ENCODE peak calls at places on chromosomes 5 and 9, in seven cellular contexts. I, Y, W, F, R, B and Z are unnamed samples. For H3K4me1, the result is how much of the 10 kb centered on the place peaks cover.

GRCh38 chr5:28831042-28831441 is 1792.7 kb upstream of the CDH9 start:
- DNase-seq in I (no peak), Y (no peak), W (no peak), F (no peak), R (no peak), B (no peak), Z (no peak)

GRCh38 chr9:23532282-23532681 is 293.8 kb downstream of the ELAVL2 start:
- DNase-seq in I (no peak), Y (no peak), W (no peak), F (no peak), R (no peak), B (no peak), Z (no peak)

GRCh38 chr5:97098864-97099454 is 43.5 kb downstream of the LIX1 start:
- DNase-seq in I (no peak), Y (no peak), W (no peak), F (no peak), R (no peak), B (no peak), Z (peak)

GRCh38 chr9:120928720-120929389 is 2.3 kb upstream of the TRAF1 start:
- DNase-seq in I (peak), Y (no peak), W (peak), F (peak), R (peak), B (peak), Z (peak)

GRCh38 chr5:172463031-172463430 is 8.7 kb upstream of the SH3PXD2B start:
- DNase-seq in I (no peak), Y (no peak), W (no peak), F (no peak), R (no peak), B (no peak), Z (no peak)

GRCh38 chr9:114016629-114017423 is 61.3 kb downstream of the AMBP start:
- DNase-seq in I (no peak), Y (no peak), W (no peak), F (peak), R (peak), B (peak), Z (no peak)

GRCh38 chr5:116402235-116402634 is 172.4 kb downstream of the SEMA6A start:
- DNase-seq in I (no peak), Y (no peak), W (no peak), F (no peak), R (no peak), B (no peak), Z (no peak)

GRCh38 chr5:61330879-61331406 is 1.1 kb upstream of the ZSWIM6 start:
- DNase-seq in I (peak), Y (peak), W (peak), F (peak), R (peak), B (peak), Z (peak)

GRCh38 chr5:93191426-93191825 is 389.6 kb downstream of the NR2F1-AS1 start:
- DNase-seq in I (no peak), Y (no peak), W (no peak), F (no peak), R (no peak), B (no peak), Z (no peak)

GRCh38 chr5:135398855-135399837 is at the start of gene MACROH2A1:
- DNase-seq in I (peak), Y (peak), W (peak), F (peak), R (peak), B (peak), Z (peak)

GRCh38 chr5:174816858-174817257 is 92.5 kb downstream of the MSX2 start:
- DNase-seq in I (no peak), Y (no peak), W (no peak), F (no peak), R (no peak), B (no peak), Z (no peak)

GRCh38 chr9:109064963-109065701 is 51.8 kb upstream of the CTNNAL1 start:
- DNase-seq in I (no peak), Y (no peak), W (no peak), F (no peak), R (no peak), B (no peak), Z (no peak)

GRCh38 chr9:97558701-97559101 is 57.2 kb downstream of the TMOD1 start:
- DNase-seq in I (no peak), Y (no peak), W (no peak), F (peak), R (no peak), B (no peak), Z (no peak)

GRCh38 chr5:135355182-135355581 is 43.8 kb downstream of the MACROH2A1 start:
- DNase-seq in I (no peak), Y (no peak), W (no peak), F (no peak), R (no peak), B (no peak), Z (no peak)

GRCh38 chr5:132787076-132787475 is 10.0 kb upstream of the SEPTIN8 start:
- DNase-seq in I (no peak), Y (no peak), W (no peak), F (no peak), R (no peak), B (no peak), Z (no peak)

GRCh38 chr5:37792976-37793328 is 46.9 kb downstream of the GDNF start:
- DNase-seq in I (no peak), Y (no peak), W (no peak), F (no peak), R (no peak), B (no peak), Z (no peak)

GRCh38 chr5:16803831-16804230 is 132.3 kb downstream of the MYO10 start:
- DNase-seq in I (no peak), Y (no peak), W (no peak), F (no peak), R (no peak), B (no peak), Z (no peak)

GRCh38 chr9:125141251-125141650 is 2.1 kb downstream of the SCAI start:
- DNase-seq in I (no peak), Y (no peak), W (no peak), F (no peak), R (no peak), B (no peak), Z (no peak)

GRCh38 chr5:177446184-177447065 is at the start of gene PRR7:
- DNase-seq in I (peak), Y (no peak), W (peak), F (peak), R (peak), B (peak), Z (peak)

GRCh38 chr5:10555134-10555733 is 8.6 kb upstream of the ANKRD33B start:
- DNase-seq in I (no peak), Y (no peak), W (no peak), F (no peak), R (no peak), B (no peak), Z (no peak)

GRCh38 chr5:82352146-82352791 is 74.1 kb upstream of the RPS23 start:
- DNase-seq in I (no peak), Y (no peak), W (no peak), F (no peak), R (no peak), B (no peak), Z (no peak)

GRCh38 chr5:80569961-80570786 is at the start of gene ANKRD34B:
- DNase-seq in I (no peak), Y (no peak), W (no peak), F (peak), R (no peak), B (no peak), Z (peak)

GRCh38 chr9:2158729-2159128 is 143.6 kb downstream of the SMARCA2 start:
- DNase-seq in I (no peak), Y (no peak), W (no peak), F (no peak), R (no peak), B (no peak), Z (no peak)

GRCh38 chr9:136180586-136180985 is 24.3 kb downstream of the LHX3 start:
- DNase-seq in I (no peak), Y (no peak), W (no peak), F (no peak), R (no peak), B (no peak), Z (peak)

GRCh38 chr5:165805756-165806155 is 2300.3 kb downstream of the MAT2B start:
- DNase-seq in I (peak), Y (no peak), W (no peak), F (no peak), R (no peak), B (no peak), Z (no peak)

GRCh38 chr9:134381262-134381661 is 55.0 kb downstream of the RXRA start:
- DNase-seq in I (no peak), Y (no peak), W (no peak), F (no peak), R (no peak), B (no peak), Z (no peak)
- H3K27ac ChIP-seq in I (peak), Y (peak), W (no peak), F (peak), R (no peak), B (no peak), Z (no peak)

GRCh38 chr5:161850491-161850890 is 2.6 kb downstream of the GABRA1 start:
- DNase-seq in I (no peak), Y (no peak), W (no peak), F (no peak), R (no peak), B (no peak), Z (no peak)

GRCh38 chr5:161847896-161848510 is at the start of gene GABRA1:
- DNase-seq in I (no peak), Y (no peak), W (no peak), F (no peak), R (no peak), B (no peak), Z (no peak)

GRCh38 chr5:161846731-161847130 is 1.2 kb upstream of the GABRA1 start:
- DNase-seq in I (peak), Y (no peak), W (no peak), F (no peak), R (no peak), B (no peak), Z (no peak)

GRCh38 chr5:161851691-161852299 is 3.9 kb downstream of the GABRA1 start:
- DNase-seq in I (no peak), Y (no peak), W (no peak), F (no peak), R (no peak), B (no peak), Z (no peak)

GRCh38 chr5:161847447-161847846 is 473 bp upstream of the GABRA1 start:
- DNase-seq in I (no peak), Y (no peak), W (no peak), F (no peak), R (no peak), B (no peak), Z (no peak)
- H3K4me3 ChIP-seq in I (no peak), Y (no peak), W (no peak), F (no peak), R (no peak), B (no peak), Z (no peak)

GRCh38 chr5:141001466-141001853 is 35.2 kb downstream of the PCDHAC2 start:
- DNase-seq in I (peak), Y (no peak), W (no peak), F (no peak), R (peak), B (no peak), Z (no peak)

GRCh38 chr5:141003791-141004601 is 37.7 kb downstream of the PCDHAC2 start:
- DNase-seq in I (no peak), Y (no peak), W (no peak), F (no peak), R (peak), B (no peak), Z (no peak)

GRCh38 chr5:141002667-141002965 is 36.3 kb downstream of the PCDHAC2 start:
- DNase-seq in I (no peak), Y (no peak), W (no peak), F (no peak), R (no peak), B (no peak), Z (no peak)

GRCh38 chr5:141003026-141003425 is 36.8 kb downstream of the PCDHAC2 start:
- DNase-seq in I (no peak), Y (no peak), W (no peak), F (no peak), R (no peak), B (no peak), Z (no peak)

DNA sequence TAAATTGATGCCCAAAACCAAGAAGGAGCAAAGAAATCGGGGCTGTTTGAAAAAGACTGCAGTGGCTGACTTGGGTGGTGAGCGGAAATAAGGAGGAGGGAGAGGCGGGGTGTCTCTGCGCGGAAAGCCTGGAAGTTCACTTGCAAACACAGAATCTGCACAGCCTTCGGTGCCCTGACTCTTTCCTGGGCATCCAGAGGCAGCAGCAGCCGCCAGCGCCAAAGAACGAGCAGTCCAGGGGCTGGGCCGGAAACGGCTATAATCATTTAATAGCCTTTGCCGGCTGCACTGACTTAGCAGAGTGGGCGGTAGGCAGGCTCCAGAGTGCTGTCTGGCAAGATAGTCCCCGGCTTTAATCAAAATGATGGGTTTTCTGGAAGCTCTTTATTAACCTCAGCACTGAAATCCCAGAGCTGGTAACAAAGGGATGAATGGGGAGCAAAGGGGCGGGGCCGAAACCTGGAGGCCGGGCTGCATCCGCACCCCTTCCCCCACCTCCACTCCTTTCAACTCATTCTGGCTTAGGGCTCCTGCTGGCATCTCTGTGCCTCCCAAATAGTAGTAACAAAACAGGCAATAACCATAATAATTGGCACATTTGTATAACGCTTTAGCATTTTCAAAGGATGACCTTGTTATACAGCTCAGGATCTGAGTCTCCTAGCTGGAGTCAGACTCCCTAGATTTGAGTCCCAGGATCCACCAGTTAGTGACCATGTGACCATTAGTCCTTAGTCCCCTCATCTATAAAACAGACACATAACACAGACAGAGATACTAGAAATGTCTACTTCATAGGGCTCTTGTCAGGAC is 35.8 kb downstream of the PCDHAC2 start:
- DNase-seq in I (peak), Y (no peak), W (no peak), F (no peak), R (peak), B (peak), Z (peak)
- H3K4me1 ChIP-seq in I (under half), Y (under half), W (under half), F (under half), R (under half), B (under half), Z (under half)

GRCh38 chr5:149594206-149594895 is 13.1 kb downstream of the ARHGEF37 start:
- DNase-seq in I (no peak), Y (no peak), W (no peak), F (no peak), R (no peak), B (no peak), Z (no peak)
- H3K27ac ChIP-seq in I (no peak), Y (no peak), W (no peak), F (no peak), R (no peak), B (no peak), Z (no peak)

DNA sequence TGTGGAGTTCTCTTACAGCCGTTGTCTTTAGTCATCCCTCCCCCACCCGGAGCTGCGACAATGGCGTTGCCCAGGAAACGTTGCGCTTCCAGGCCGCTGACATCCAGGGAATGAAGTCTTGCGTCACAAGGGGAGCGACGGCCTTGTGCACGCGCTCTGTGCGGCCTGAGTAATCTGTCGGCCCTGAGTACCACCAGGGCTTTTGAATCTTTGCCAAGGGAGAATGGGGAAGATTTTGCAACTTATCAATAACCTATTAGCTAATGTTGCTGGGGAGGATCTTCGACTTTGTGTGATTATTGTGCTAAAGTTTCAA is at the start of gene SOX30:
- DNase-seq in I (no peak), Y (no peak), W (no peak), F (no peak), R (no peak), B (no peak), Z (no peak)
- H3K4me3 ChIP-seq in I (no peak), Y (peak), W (peak), F (peak), R (peak), B (peak), Z (peak)

DNA sequence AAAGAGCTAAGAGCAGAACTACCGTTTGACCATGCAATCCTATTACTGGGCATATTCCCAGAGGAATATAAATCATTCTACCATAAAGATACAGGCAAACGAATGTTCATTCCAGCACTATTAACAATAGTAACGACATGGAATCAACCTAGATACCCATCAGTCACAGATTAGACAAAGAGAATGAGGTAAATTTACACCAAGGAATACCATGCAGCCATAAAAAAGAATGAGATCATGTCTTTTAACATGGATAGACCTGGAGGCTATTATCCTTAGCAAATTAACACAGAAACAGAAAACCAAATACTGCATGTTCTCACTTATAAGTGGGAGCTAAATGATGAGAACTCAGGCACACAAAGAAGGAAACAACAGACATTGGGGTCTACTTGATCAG is 641.9 kb downstream of the PDE4D start:
- DNase-seq in I (no peak), Y (no peak), W (no peak), F (no peak), R (no peak), B (no peak), Z (no peak)
- H3K4me1 ChIP-seq in I (under half), Y (under half), W (under half), F (under half), R (under half), B (under half), Z (under half)

DNA sequence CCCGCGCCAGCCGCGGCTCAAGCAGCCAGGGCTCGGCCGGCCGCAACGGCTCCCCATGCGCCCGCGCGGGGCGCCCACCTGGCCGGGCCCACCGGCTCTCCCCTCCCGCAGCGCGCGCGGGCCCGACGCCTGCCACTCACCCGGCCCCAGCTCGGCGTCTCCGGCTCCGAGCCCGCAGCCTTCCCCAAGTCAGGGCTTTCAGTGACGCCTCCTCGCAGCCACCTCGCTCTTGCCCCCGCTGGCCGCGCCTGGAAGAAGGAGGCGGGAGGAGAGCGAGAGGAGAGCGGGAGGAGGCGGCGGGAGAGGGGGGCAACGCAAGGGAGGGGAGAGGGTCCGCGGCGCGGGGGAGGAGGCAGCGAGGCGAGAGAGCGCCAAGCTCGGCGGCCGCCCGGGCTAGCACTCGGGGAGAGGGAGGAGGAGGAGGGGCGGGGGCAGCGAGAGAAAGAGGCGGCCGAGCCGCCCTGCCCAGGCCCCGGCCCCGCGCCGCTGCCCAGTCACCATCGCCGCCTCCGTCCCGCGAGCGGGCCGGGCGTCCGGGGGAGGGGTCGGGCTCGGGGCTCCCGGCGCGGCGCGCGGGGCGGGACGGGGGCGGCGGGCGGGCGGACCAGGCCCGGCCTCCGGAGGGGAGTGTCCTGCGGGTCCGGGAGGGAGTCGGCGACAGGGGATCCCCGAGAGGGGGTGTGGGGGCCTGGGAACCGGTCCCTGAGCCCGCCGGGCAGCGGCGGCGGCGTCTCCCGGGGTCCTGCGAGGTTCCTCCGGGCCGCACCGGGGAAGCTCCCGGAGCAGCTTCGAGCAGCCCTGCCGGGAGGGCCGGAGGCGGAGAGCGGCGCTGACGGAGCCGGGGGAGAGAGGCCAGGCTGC is at the start of gene LHFPL2:
- DNase-seq in I (peak), Y (peak), W (no peak), F (peak), R (peak), B (peak), Z (peak)
- H3K27ac ChIP-seq in I (peak), Y (peak), W (no peak), F (peak), R (peak), B (peak), Z (peak)

GRCh38 chr9:96498796-96499195 is 48.8 kb downstream of the HABP4 start:
- DNase-seq in I (no peak), Y (no peak), W (no peak), F (no peak), R (no peak), B (no peak), Z (peak)
- H3K4me3 ChIP-seq in I (no peak), Y (no peak), W (no peak), F (no peak), R (no peak), B (no peak), Z (no peak)